ENCODE peak calls at places on chromosomes 2 and 18, in ten cellular contexts. B is CD8-positive, alpha-beta memory T cell; N is ovary; T is GM23338; I is IMR-90; Q is H9; L is A549; O is spleen; S is astrocyte; E is tibial artery. M is an unnamed sample. For H3K4me1, the result is how much of the 10 kb centered on the place peaks cover.

GRCh38 chr2:191165190-191165643 is 14.4 kb upstream of the STAT4 start:
- DNase-seq in B (no peak), N (no peak), T (peak), I (peak), Q (no peak), L (peak), O (no peak), S (no peak), E (no peak), M (no peak)

GRCh38 chr2:174051741-174052638 is 86.8 kb upstream of the SP3 start:
- DNase-seq in B (no peak), N (no peak), T (peak), I (peak), Q (peak), L (peak), O (no peak), S (peak), E (no peak), M (no peak)

GRCh38 chr2:8489221-8489620 is 192.6 kb upstream of the ID2 start:
- DNase-seq in B (no peak), N (no peak), T (no peak), I (no peak), Q (no peak), L (no peak), O (no peak), S (no peak), E (peak), M (no peak)

GRCh38 chr18:45049548-45050307 is 369.0 kb downstream of the SETBP1 start:
- DNase-seq in B (no peak), N (no peak), T (no peak), I (no peak), Q (no peak), L (no peak), O (no peak), S (peak), E (no peak), M (no peak)

GRCh38 chr2:127007652-127008051 is 99.3 kb downstream of the BIN1 start:
- DNase-seq in B (no peak), N (no peak), T (no peak), I (peak), Q (no peak), L (no peak), O (no peak), S (peak), E (no peak), M (no peak)

GRCh38 chr2:23926289-23926749 is 604 bp downstream of the ATAD2B start:
- DNase-seq in B (peak), N (peak), T (peak), I (no peak), Q (peak), L (peak), O (peak), S (no peak), E (no peak), M (no peak)

GRCh38 chr2:67702937-67703336 is 305.8 kb downstream of the ETAA1 start:
- DNase-seq in B (no peak), N (no peak), T (no peak), I (no peak), Q (no peak), L (no peak), O (no peak), S (no peak), E (no peak), M (no peak)

GRCh38 chr2:101729521-101730190 is 32.1 kb downstream of the MAP4K4 start:
- DNase-seq in B (no peak), N (no peak), T (no peak), I (no peak), Q (no peak), L (no peak), O (no peak), S (no peak), E (no peak), M (peak)

GRCh38 chr2:167110345-167110744 is 222.1 kb downstream of the XIRP2 start:
- DNase-seq in B (no peak), N (no peak), T (no peak), I (no peak), Q (no peak), L (no peak), O (no peak), S (peak), E (no peak), M (no peak)

GRCh38 chr18:22468554-22468891 is 50.8 kb upstream of the CTAGE1 start:
- DNase-seq in B (no peak), N (no peak), T (no peak), I (no peak), Q (no peak), L (no peak), O (no peak), S (no peak), E (no peak), M (no peak)

GRCh38 chr2:149994057-149994728 is 406.6 kb upstream of the MMADHC start:
- DNase-seq in B (no peak), N (no peak), T (no peak), I (peak), Q (no peak), L (no peak), O (no peak), S (peak), E (no peak), M (no peak)

GRCh38 chr18:2147424-2147823 is 423.9 kb downstream of the METTL4 start:
- DNase-seq in B (no peak), N (no peak), T (no peak), I (no peak), Q (no peak), L (no peak), O (no peak), S (peak), E (no peak), M (no peak)

GRCh38 chr2:189580267-189580661 is 322 bp downstream of the SLC40A1 start:
- DNase-seq in B (no peak), N (peak), T (peak), I (no peak), Q (peak), L (peak), O (peak), S (peak), E (peak), M (no peak)

GRCh38 chr2:69644506-69644979 is 1.0 kb upstream of the AAK1 start:
- DNase-seq in B (no peak), N (peak), T (no peak), I (no peak), Q (no peak), L (no peak), O (no peak), S (no peak), E (no peak), M (no peak)

GRCh38 chr2:239605976-239606375 is 205.2 kb upstream of the HDAC4 start:
- DNase-seq in B (no peak), N (no peak), T (no peak), I (no peak), Q (no peak), L (no peak), O (no peak), S (no peak), E (no peak), M (no peak)

GRCh38 chr2:52402128-52402527 is 1365.5 kb upstream of the CHAC2 start:
- DNase-seq in B (no peak), N (no peak), T (no peak), I (no peak), Q (no peak), L (no peak), O (no peak), S (no peak), E (no peak), M (no peak)

GRCh38 chr2:239098288-239098970 is 250.5 kb downstream of the TWIST2 start:
- DNase-seq in B (no peak), N (no peak), T (no peak), I (no peak), Q (no peak), L (no peak), O (no peak), S (no peak), E (no peak), M (no peak)

GRCh38 chr2:171409436-171409971 is 24.3 kb downstream of the METTL8 start:
- DNase-seq in B (no peak), N (no peak), T (peak), I (no peak), Q (peak), L (no peak), O (no peak), S (no peak), E (no peak), M (no peak)

GRCh38 chr18:58045265-58046086 is 1.4 kb downstream of the NEDD4L start:
- DNase-seq in B (peak), N (peak), T (peak), I (peak), Q (peak), L (no peak), O (peak), S (peak), E (no peak), M (no peak)

GRCh38 chr2:151111599-151112278 is 149.9 kb downstream of the RBM43 start:
- DNase-seq in B (no peak), N (no peak), T (peak), I (peak), Q (peak), L (no peak), O (no peak), S (peak), E (no peak), M (no peak)

GRCh38 chr2:200383380-200384110 is 77.1 kb downstream of the SPATS2L start:
- DNase-seq in B (no peak), N (peak), T (peak), I (peak), Q (no peak), L (no peak), O (no peak), S (peak), E (no peak), M (no peak)

GRCh38 chr18:37122877-37123276 is 293.9 kb downstream of the KIAA1328 start:
- DNase-seq in B (no peak), N (no peak), T (no peak), I (no peak), Q (no peak), L (no peak), O (no peak), S (peak), E (no peak), M (no peak)

GRCh38 chr2:5077479-5078089 is 614.6 kb upstream of the SOX11 start:
- DNase-seq in B (no peak), N (no peak), T (peak), I (no peak), Q (no peak), L (no peak), O (no peak), S (no peak), E (no peak), M (no peak)

GRCh38 chr2:10452956-10453885 is 5.1 kb upstream of the ODC1 start:
- DNase-seq in B (no peak), N (no peak), T (no peak), I (no peak), Q (no peak), L (no peak), O (no peak), S (no peak), E (no peak), M (no peak)

GRCh38 chr2:186659383-186659782 is 34.5 kb upstream of the FAM171B start:
- DNase-seq in B (no peak), N (no peak), T (no peak), I (no peak), Q (no peak), L (no peak), O (no peak), S (no peak), E (no peak), M (no peak)

GRCh38 chr2:97769308-97769707 is 55.9 kb downstream of the ZAP70 start:
- DNase-seq in B (no peak), N (no peak), T (no peak), I (no peak), Q (no peak), L (no peak), O (no peak), S (no peak), E (no peak), M (no peak)

GRCh38 chr2:231765496-231765929 is 15.6 kb downstream of the PDE6D start:
- DNase-seq in B (no peak), N (no peak), T (no peak), I (no peak), Q (no peak), L (no peak), O (no peak), S (no peak), E (no peak), M (no peak)

GRCh38 chr2:158624071-158624470 is 167.3 kb downstream of the PKP4 start:
- DNase-seq in B (no peak), N (no peak), T (no peak), I (no peak), Q (no peak), L (no peak), O (no peak), S (no peak), E (no peak), M (no peak)

GRCh38 chr2:101909760-101910159 is 82.0 kb upstream of the IL1R2 start:
- DNase-seq in B (no peak), N (no peak), T (no peak), I (no peak), Q (no peak), L (no peak), O (no peak), S (no peak), E (no peak), M (no peak)

GRCh38 chr2:134122610-134123009 is 131.3 kb upstream of the MGAT5 start:
- DNase-seq in B (no peak), N (no peak), T (peak), I (no peak), Q (peak), L (no peak), O (no peak), S (no peak), E (no peak), M (no peak)

GRCh38 chr2:179741317-179741716 is 120.1 kb downstream of the ZNF385B start:
- DNase-seq in B (no peak), N (no peak), T (no peak), I (no peak), Q (no peak), L (no peak), O (no peak), S (no peak), E (no peak), M (no peak)

GRCh38 chr2:224584111-224584764 is 925 bp downstream of the CUL3 start:
- DNase-seq in B (peak), N (peak), T (peak), I (peak), Q (no peak), L (peak), O (peak), S (peak), E (no peak), M (no peak)

GRCh38 chr2:20491739-20492531 is 45.1 kb downstream of the RHOB start:
- DNase-seq in B (no peak), N (no peak), T (no peak), I (no peak), Q (no peak), L (no peak), O (no peak), S (no peak), E (no peak), M (no peak)

GRCh38 chr2:63572001-63572400 is 16.3 kb downstream of the WDPCP start:
- DNase-seq in B (no peak), N (no peak), T (no peak), I (no peak), Q (no peak), L (no peak), O (no peak), S (no peak), E (no peak), M (no peak)

GRCh38 chr2:88549616-88550292 is 77.5 kb downstream of the EIF2AK3 start:
- DNase-seq in B (no peak), N (no peak), T (peak), I (no peak), Q (peak), L (no peak), O (no peak), S (no peak), E (no peak), M (no peak)

GRCh38 chr2:219736196-219736595 is 108.8 kb downstream of the SLC4A3 start:
- DNase-seq in B (no peak), N (no peak), T (peak), I (peak), Q (no peak), L (peak), O (no peak), S (peak), E (no peak), M (peak)

GRCh38 chr2:27498975-27499374 is 2.3 kb downstream of the GCKR start:
- DNase-seq in B (no peak), N (no peak), T (no peak), I (no peak), Q (no peak), L (no peak), O (no peak), S (no peak), E (no peak), M (no peak)

GRCh38 chr2:105517814-105518705 is 119.2 kb upstream of the FHL2 start:
- DNase-seq in B (no peak), N (peak), T (no peak), I (no peak), Q (no peak), L (no peak), O (no peak), S (peak), E (peak), M (peak)

GRCh38 chr2:120254178-120254577 is 1.5 kb downstream of the RALB start:
- DNase-seq in B (no peak), N (no peak), T (no peak), I (peak), Q (no peak), L (no peak), O (no peak), S (no peak), E (no peak), M (no peak)
- H3K4me1 ChIP-seq in B (under half), N (under half), T (under half), I (under half), Q (under half), L (under half), O (under half), S (under half), E (under half), M (under half)

DNA sequence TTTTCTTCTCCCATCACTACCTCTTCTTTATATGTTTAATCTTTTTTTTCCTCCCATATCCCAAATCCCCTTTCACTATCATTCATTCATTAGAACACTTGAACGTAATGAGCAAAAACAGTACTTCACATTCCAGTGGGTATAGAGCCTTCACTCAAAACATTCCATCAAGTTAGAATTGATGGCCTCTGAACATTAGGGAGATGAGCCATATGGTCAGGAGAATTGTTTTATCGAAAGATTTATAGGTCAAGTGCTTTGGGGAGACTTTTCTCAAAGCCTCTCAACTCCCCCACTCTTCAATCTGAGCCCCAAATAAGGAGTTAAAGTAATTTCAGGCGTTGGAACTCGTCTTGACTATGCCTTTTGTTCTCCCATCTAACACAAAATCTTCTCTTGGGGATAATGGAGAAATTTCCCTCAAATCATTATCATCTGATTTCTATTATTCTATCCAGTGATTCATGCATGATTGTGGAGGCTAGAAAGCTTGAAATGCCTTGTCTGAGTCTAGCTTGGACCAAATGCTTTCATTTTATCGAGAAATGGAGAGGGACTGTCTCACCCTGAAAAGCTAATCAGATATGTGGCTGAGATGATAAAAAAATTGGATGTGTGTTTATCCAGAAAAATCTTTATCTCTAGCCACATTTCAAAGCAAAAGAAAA is 79.2 kb downstream of the KIAA2012 start:
- DNase-seq in B (no peak), N (no peak), T (no peak), I (peak), Q (no peak), L (no peak), O (no peak), S (peak), E (no peak), M (no peak)
- H3K4me1 ChIP-seq in B (under half), N (under half), T (under half), I (under half), Q (under half), L (under half), O (under half), S (under half), E (under half), M (under half)

DNA sequence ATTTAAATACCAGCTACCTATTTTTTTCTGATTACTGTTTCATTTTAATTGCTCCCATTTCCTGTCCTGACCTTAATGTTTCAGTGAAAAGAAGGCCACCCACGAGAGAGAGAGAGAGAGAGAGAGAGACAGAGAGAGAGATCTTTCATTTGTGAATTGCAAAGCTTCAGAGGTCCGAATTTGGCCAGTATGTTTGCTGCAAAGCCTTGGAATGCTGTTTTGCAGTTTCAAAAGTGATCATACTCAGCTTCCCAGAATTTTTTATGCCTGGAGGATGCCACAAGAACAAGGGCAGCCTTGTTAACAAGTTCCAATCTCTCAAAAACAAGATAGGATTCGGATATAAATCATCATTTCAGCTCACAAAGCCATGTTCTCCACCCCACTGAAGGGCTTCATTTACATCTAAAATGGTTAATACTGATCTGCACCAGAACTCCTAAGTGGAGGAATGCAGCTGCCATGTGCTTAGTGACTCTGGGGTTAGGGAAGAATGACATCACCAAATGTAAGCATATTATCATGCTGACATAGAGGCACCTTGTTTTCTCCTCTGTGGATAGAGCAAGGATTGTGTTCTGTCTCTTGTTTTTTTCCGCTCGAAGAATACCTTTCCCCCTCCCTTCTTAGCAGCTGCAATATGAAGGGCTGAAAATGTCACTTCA is 478.4 kb downstream of the ARHGAP15 start:
- DNase-seq in B (no peak), N (no peak), T (peak), I (peak), Q (peak), L (no peak), O (no peak), S (peak), E (no peak), M (no peak)
- H3K4me1 ChIP-seq in B (under half), N (under half), T (half or more), I (under half), Q (under half), L (under half), O (under half), S (under half), E (under half), M (under half)

GRCh38 chr18:7775848-7776247 is 208.7 kb downstream of the PTPRM start:
- DNase-seq in B (no peak), N (no peak), T (no peak), I (no peak), Q (no peak), L (no peak), O (no peak), S (no peak), E (no peak), M (no peak)
- H3K4me1 ChIP-seq in B (under half), N (under half), T (under half), I (under half), Q (under half), L (under half), O (under half), S (under half), E (under half), M (under half)

DNA sequence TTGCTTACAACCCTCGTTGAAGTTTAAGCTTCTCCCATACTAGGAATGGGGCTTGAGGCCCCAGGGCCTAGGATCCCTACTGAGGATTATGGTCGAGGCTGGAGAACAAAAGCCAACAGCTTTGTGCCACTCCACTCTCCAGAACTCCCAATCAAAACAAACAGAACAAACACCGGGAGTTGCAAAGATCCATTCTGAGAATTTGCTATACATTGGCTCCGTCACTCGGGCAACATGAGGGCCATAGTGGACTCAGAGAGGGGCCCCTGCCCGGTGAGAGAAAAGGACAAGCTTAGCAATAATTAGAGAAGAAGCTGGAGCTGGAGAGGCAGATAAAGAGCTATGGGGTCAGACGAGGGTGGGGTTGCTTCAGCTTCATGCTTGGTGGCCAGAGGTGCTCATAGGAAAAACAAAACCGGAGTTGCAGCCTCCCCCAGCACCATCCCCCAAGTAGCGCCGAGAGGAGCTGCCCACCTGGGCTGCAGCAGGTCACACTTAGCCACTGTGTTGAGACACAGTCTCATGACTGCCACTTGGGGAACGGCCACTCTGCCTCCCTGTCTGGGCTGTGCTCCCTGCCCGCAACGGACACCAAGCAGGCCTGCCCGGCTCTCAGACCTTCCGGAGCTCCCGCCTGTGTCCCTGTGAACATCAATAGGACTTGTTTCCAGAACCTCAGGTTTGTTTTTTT is 142.3 kb upstream of the HAAO start:
- DNase-seq in B (no peak), N (no peak), T (no peak), I (no peak), Q (no peak), L (no peak), O (no peak), S (no peak), E (peak), M (no peak)
- H3K4me1 ChIP-seq in B (under half), N (under half), T (under half), I (under half), Q (under half), L (under half), O (under half), S (under half), E (under half), M (half or more)